ENCODE peak calls at places on chromosomes 7 and 10, in five cellular contexts. S, Z, M, L and F are unnamed samples.
A peak's percentile ranks its signal among the peaks of the same experiment; 100 is the strongest.

GRCh38 chr7:70133291-70133690 is 535.0 kb downstream of the AUTS2 start:
- DNase-seq in S (no peak), Z (no peak), M (no peak), L (no peak), F (no peak)

GRCh38 chr7:157513682-157514081 is 176.9 kb downstream of the DNAJB6 start:
- DNase-seq in S (no peak), Z (peak; percentile 14), M (no peak), L (no peak), F (no peak)

GRCh38 chr10:27190508-27190907 is 35.4 kb downstream of the MASTL start:
- DNase-seq in S (no peak), Z (no peak), M (no peak), L (no peak), F (no peak)

GRCh38 chr10:34113504-34114225 is 701.4 kb downstream of the PARD3 start:
- DNase-seq in S (no peak), Z (no peak), M (no peak), L (no peak), F (no peak)

GRCh38 chr7:27423290-27423689 is 180.7 kb downstream of the EVX1 start:
- DNase-seq in S (no peak), Z (peak; percentile 57), M (peak; percentile 55), L (no peak), F (peak; percentile 70)

GRCh38 chr10:77911535-77912123 is 14.9 kb downstream of the DLG5 start:
- DNase-seq in S (no peak), Z (no peak), M (peak; percentile 82), L (no peak), F (no peak)

GRCh38 chr7:35374858-35375257 is 121.0 kb upstream of the TBX20 start:
- DNase-seq in S (peak; percentile 46), Z (no peak), M (no peak), L (peak; percentile 68), F (no peak)

GRCh38 chr7:90605055-90605454 is 8.9 kb downstream of the CDK14 start:
- DNase-seq in S (no peak), Z (no peak), M (no peak), L (no peak), F (no peak)

GRCh38 chr10:100912609-100913469 is at the start of gene SLF2:
- DNase-seq in S (peak; percentile 99), Z (peak; percentile 98), M (peak; percentile 91), L (peak; percentile 97), F (peak; percentile 82)

GRCh38 chr7:5396999-5397656 is 26.5 kb downstream of the TNRC18 start:
- DNase-seq in S (peak; percentile 83), Z (peak; percentile 89), M (peak; percentile 98), L (peak; percentile 83), F (peak; percentile 94)

GRCh38 chr7:24637706-24638105 is 64.5 kb downstream of the PALS2 start:
- DNase-seq in S (no peak), Z (no peak), M (no peak), L (no peak), F (no peak)

GRCh38 chr10:123787566-123787965 is 104.0 kb downstream of the CPXM2 start:
- DNase-seq in S (no peak), Z (no peak), M (no peak), L (no peak), F (no peak)

GRCh38 chr7:44966731-44967538 is 11.9 kb downstream of the MYO1G start:
- DNase-seq in S (peak; percentile 72), Z (no peak), M (peak; percentile 37), L (no peak), F (no peak)

GRCh38 chr10:109966961-109967738 is 40.6 kb upstream of the ADD3 start:
- DNase-seq in S (no peak), Z (no peak), M (no peak), L (peak; percentile 40), F (no peak)

GRCh38 chr10:52951819-52952218 is 179.2 kb upstream of the MBL2 start:
- DNase-seq in S (no peak), Z (peak; percentile 62), M (peak; percentile 45), L (peak; percentile 25), F (no peak)

GRCh38 chr7:47982610-47983009 is 3.2 kb upstream of the HUS1 start:
- DNase-seq in S (no peak), Z (no peak), M (no peak), L (no peak), F (no peak)

GRCh38 chr7:74294191-74294998 is 5.2 kb downstream of the CLIP2 start:
- DNase-seq in S (no peak), Z (no peak), M (no peak), L (peak; percentile 28), F (no peak)

GRCh38 chr7:149130572-149131198 is 4.6 kb upstream of the ZNF425 start:
- DNase-seq in S (no peak), Z (no peak), M (no peak), L (no peak), F (no peak)

GRCh38 chr10:109959571-109960145 is 36.3 kb upstream of the XPNPEP1 start:
- DNase-seq in S (no peak), Z (no peak), M (no peak), L (no peak), F (no peak)

GRCh38 chr10:5761220-5761619 is 52.0 kb downstream of the GDI2 start:
- DNase-seq in S (no peak), Z (no peak), M (no peak), L (no peak), F (no peak)

GRCh38 chr10:69406302-69406811 is 10.4 kb downstream of the TACR2 start:
- DNase-seq in S (peak; percentile 87), Z (no peak), M (no peak), L (peak; percentile 72), F (peak; percentile 29)

GRCh38 chr7:73851410-73852338 is 9.3 kb upstream of the TMEM270 start:
- DNase-seq in S (no peak), Z (no peak), M (peak; percentile 65), L (no peak), F (peak; percentile 99)

GRCh38 chr10:35092851-35093250 is 2.7 kb upstream of the CUL2 start:
- DNase-seq in S (no peak), Z (no peak), M (no peak), L (no peak), F (no peak)

GRCh38 chr7:106614751-106615150 is 46.2 kb downstream of the CCDC71L start:
- DNase-seq in S (no peak), Z (no peak), M (no peak), L (no peak), F (no peak)

GRCh38 chr10:69232736-69233135 is 12.6 kb downstream of the HKDC1 start:
- DNase-seq in S (no peak), Z (no peak), M (peak; percentile 67), L (no peak), F (no peak)

GRCh38 chr7:151251926-151252835 is 3.7 kb upstream of the SMARCD3 start:
- DNase-seq in S (no peak), Z (peak; percentile 70), M (peak; percentile 43), L (peak; percentile 86), F (no peak)

GRCh38 chr7:104809906-104810305 is 204.1 kb upstream of the KMT2E start:
- DNase-seq in S (no peak), Z (no peak), M (no peak), L (no peak), F (no peak)

GRCh38 chr10:3764626-3765375 is 20.2 kb downstream of the KLF6 start:
- DNase-seq in S (peak; percentile 33), Z (no peak), M (no peak), L (no peak), F (peak; percentile 49)

GRCh38 chr7:12493866-12494265 is 76.7 kb upstream of the SCIN start:
- DNase-seq in S (no peak), Z (no peak), M (no peak), L (no peak), F (peak; percentile 39)

GRCh38 chr10:44863344-44864041 is 47.6 kb upstream of the TMEM72 start:
- DNase-seq in S (no peak), Z (no peak), M (no peak), L (no peak), F (no peak)

GRCh38 chr7:2638224-2638991 is 6.6 kb downstream of the TTYH3 start:
- DNase-seq in S (no peak), Z (no peak), M (no peak), L (peak; percentile 73), F (no peak)
- H3K27ac ChIP-seq in S (peak overlapping the region; percentile 26), Z (peak overlapping the region; percentile 54), M (no peak overlapping the region), L (peak overlapping the region; percentile 76), F (no peak overlapping the region)

GRCh38 chr10:22325272-22325947 is 4.5 kb downstream of the BMI1 start:
- DNase-seq in S (peak; percentile 85), Z (peak; percentile 76), M (peak; percentile 79), L (peak; percentile 80), F (no peak)

GRCh38 chr10:22323538-22324305 is 2.8 kb downstream of the BMI1 start:
- DNase-seq in S (no peak), Z (no peak), M (no peak), L (no peak), F (no peak)

GRCh38 chr10:22324413-22324812 is 3.5 kb downstream of the BMI1 start:
- DNase-seq in S (no peak), Z (no peak), M (no peak), L (no peak), F (no peak)

GRCh38 chr10:22324893-22325271 is 4.0 kb downstream of the BMI1 start:
- DNase-seq in S (no peak), Z (no peak), M (no peak), L (no peak), F (no peak)

DNA sequence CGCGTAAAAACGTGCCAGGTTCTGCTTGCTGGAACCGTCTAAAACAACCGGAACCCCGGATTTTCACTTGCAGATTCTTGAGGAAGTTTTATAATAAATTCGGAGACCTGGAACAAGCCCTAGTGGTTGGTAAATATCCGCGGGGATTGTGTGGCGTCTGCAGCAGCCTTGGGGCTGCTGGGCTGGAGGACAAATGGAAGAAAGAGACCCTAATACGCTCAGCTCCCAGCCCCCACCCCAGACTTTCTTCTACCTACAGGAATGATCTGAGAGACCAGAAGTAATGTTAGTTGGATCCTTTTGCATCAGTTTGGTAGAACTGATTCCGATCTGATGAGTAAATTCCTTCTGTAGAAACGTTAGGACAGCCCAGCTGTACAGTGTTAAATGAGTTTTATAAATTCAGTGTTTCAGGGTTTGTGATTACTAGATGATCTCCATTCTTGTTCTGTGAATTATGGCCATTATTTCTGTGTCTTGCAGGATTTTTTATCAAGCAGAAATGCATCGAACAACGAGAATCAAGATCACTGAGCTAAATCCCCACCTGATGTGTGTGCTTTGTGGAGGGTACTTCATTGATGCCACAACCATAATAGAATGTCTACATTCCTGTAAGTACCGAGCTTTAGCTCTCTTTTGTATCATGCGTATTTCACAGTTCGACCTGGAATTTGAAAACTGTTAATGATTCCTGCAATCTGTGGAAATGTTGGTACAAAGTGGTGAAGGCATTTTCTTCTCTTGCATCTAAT is 5.2 kb downstream of the BMI1 start:
- DNase-seq in S (no peak), Z (no peak), M (no peak), L (no peak), F (no peak)
- TF ChIP-seq CTCF in S (no peak), Z (no peak), M (no peak), L (peak; percentile 14), F (no peak)

GRCh38 chr7:102445674-102446071 is 12.3 kb downstream of the ORAI2 start:
- DNase-seq in S (no peak), Z (no peak), M (no peak), L (no peak), F (no peak)
- H3K27ac ChIP-seq in S (no peak overlapping the region), Z (no peak overlapping the region), M (no peak overlapping the region), L (no peak overlapping the region), F (no peak overlapping the region)

GRCh38 chr10:120511165-120511564 is 54.1 kb downstream of the PLPP4 start:
- DNase-seq in S (no peak), Z (no peak), M (no peak), L (no peak), F (peak; percentile 86)
- TF ChIP-seq CTCF in S (no peak), Z (no peak), M (no peak), L (no peak), F (no peak)